ENCODE peak calls at places on chromosomes 11 and 22, in six cellular contexts. K is GM12891, G is thyroid gland, L is heart left ventricle, C is NB4, P is body of pancreas. F is an unnamed sample.

GRCh38 chr11:119481021-119481666 is 58.2 kb upstream of the THY1 start:
- DNase-seq in C (peak), L (peak), G (peak), P (peak), K (peak), F (peak)

GRCh38 chr11:19101803-19102520 is 15.0 kb upstream of the ZDHHC13 start:
- DNase-seq in G (no peak), L (no peak), K (no peak), C (no peak), P (no peak), F (no peak)

GRCh38 chr11:1931326-1931725 is 11.8 kb downstream of the TNNT3 start:
- DNase-seq in C (no peak), G (no peak), P (no peak), L (peak), K (no peak), F (no peak)

GRCh38 chr11:132030896-132031295 is 660.5 kb downstream of the NTM start:
- DNase-seq in P (no peak), C (no peak), G (no peak), K (no peak), L (no peak), F (no peak)

GRCh38 chr11:11268706-11269105 is 84.3 kb downstream of the CSNK2A3 start:
- DNase-seq in G (no peak), L (no peak), C (no peak), P (no peak), K (no peak), F (no peak)

GRCh38 chr11:118622376-118623290 is 15.2 kb downstream of the PHLDB1 start:
- DNase-seq in C (peak), P (no peak), L (peak), G (peak), K (no peak), F (no peak)

GRCh38 chr11:67266424-67267187 is at the start of gene GRK2:
- DNase-seq in G (peak), C (peak), P (peak), L (no peak), K (no peak), F (peak)

GRCh38 chr11:126440792-126441514 is 85.5 kb downstream of the ST3GAL4 start:
- DNase-seq in K (peak), C (peak), G (peak), P (peak), L (peak), F (peak)

GRCh38 chr11:26720003-26720402 is 1.9 kb downstream of the SLC5A12 start:
- DNase-seq in C (no peak), G (no peak), L (no peak), P (no peak), K (no peak), F (no peak)

GRCh38 chr11:96098511-96099241 is 174.8 kb upstream of the MTMR2 start:
- DNase-seq in G (peak), C (no peak), K (no peak), P (peak), L (no peak), F (no peak)

GRCh38 chr11:16012125-16012751 is 344.1 kb downstream of the SOX6 start:
- DNase-seq in G (peak), P (peak), C (no peak), L (no peak), K (no peak), F (no peak)

GRCh38 chr11:2213384-2213842 is 41.8 kb upstream of the TH start:
- DNase-seq in P (no peak), L (no peak), C (no peak), G (no peak), K (no peak), F (no peak)

GRCh38 chr11:57083641-57084385 is 95.1 kb downstream of the OR5AK2 start:
- DNase-seq in K (no peak), G (no peak), P (peak), L (no peak), C (no peak), F (no peak)

GRCh38 chr11:11691296-11692141 is 69.7 kb upstream of the GALNT18 start:
- DNase-seq in C (no peak), P (no peak), K (no peak), G (no peak), L (no peak), F (no peak)

GRCh38 chr22:38239101-38239761 is 33.6 kb downstream of the TMEM184B start:
- DNase-seq in G (peak), L (no peak), K (no peak), P (peak), C (no peak), F (no peak)

GRCh38 chr11:134861490-134862107 is 449.6 kb upstream of the B3GAT1 start:
- DNase-seq in K (no peak), P (no peak), C (peak), G (no peak), L (no peak), F (no peak)

GRCh38 chr11:69799582-69799981 is 19.6 kb downstream of the FGF3 start:
- DNase-seq in G (no peak), K (no peak), L (no peak), C (peak), P (no peak), F (peak)

GRCh38 chr11:26753738-26754504 is 32.1 kb upstream of the SLC5A12 start:
- DNase-seq in L (peak), G (peak), P (peak), K (no peak), C (peak), F (peak)

GRCh38 chr22:37887610-37888378 is 18.3 kb upstream of the MICALL1 start:
- DNase-seq in C (no peak), L (no peak), K (no peak), P (no peak), G (peak), F (no peak)

GRCh38 chr11:67629386-67630229 is at the start of gene NUDT8:
- DNase-seq in K (peak), P (peak), C (peak), L (peak), G (peak), F (peak)

GRCh38 chr22:28442264-28442950 is 237.2 kb downstream of the TTC28 start:
- DNase-seq in L (peak), G (peak), C (peak), K (peak), P (peak), F (peak)

GRCh38 chr22:24521791-24522245 is 26.7 kb downstream of the UPB1 start:
- DNase-seq in L (no peak), P (peak), C (peak), G (peak), K (no peak), F (peak)

GRCh38 chr11:1650918-1651262 is 21.3 kb downstream of the KRTAP5-5 start:
- DNase-seq in P (no peak), K (no peak), G (no peak), C (no peak), L (no peak), F (no peak)

GRCh38 chr11:77073328-77074001 is 6.7 kb downstream of the CAPN5 start:
- DNase-seq in C (peak), K (no peak), L (peak), G (peak), P (peak), F (peak)

GRCh38 chr11:59179121-59179520 is 7.2 kb downstream of the DTX4 start:
- DNase-seq in K (no peak), L (no peak), C (no peak), P (no peak), G (no peak), F (no peak)
- TF ChIP-seq POLR2A in K (no peak), L (no peak), C (no peak), P (no peak), G (no peak), F (no peak)

GRCh38 chr11:9573054-9573774 is at the start of gene WEE1:
- DNase-seq in L (peak), K (peak), G (peak), C (peak), P (peak), F (peak)
- TF ChIP-seq POLR2A in L (peak), K (peak), G (peak), C (peak), P (peak), F (peak)

DNA sequence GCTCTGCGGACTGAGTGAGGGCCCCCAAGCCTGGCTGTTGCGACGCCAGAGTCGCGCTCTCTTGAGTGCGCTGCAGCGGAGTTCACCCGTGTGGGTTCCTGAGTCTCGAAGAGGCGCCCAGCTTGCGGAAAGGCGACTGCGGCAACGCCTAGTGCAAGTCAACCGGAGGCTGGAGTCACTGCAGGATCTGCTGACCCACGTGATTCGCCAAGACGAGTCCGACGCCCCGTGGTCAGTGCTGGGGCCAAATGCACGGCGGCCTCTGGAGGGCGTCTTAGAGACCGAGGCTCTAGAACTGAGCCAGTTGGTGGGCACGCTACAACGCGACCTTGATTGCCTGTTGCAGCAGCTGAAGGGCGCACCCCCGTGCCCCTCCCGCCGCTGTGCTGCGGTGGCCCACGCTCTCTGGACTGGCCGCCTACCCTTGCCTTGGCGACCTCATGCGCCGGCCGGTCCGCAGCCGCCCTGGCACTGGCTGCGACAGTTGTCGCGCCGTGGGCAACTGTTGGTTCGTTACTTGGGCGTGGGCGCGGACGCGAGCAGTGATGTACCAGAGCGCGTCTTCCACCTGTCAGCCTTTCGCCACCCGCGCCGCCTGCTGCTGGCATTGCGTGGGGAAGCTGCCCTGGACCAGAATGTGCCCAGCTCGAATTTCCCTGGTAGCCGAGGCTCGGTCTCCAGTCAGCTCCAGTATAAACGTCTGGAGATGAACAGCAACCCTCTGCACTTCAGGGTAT is 32.6 kb downstream of the RRP8 start:
- DNase-seq in C (no peak), K (no peak), G (no peak), P (no peak), L (no peak), F (no peak)
- TF ChIP-seq POLR2A in C (no peak), K (no peak), G (no peak), P (no peak), L (no peak), F (no peak)

DNA sequence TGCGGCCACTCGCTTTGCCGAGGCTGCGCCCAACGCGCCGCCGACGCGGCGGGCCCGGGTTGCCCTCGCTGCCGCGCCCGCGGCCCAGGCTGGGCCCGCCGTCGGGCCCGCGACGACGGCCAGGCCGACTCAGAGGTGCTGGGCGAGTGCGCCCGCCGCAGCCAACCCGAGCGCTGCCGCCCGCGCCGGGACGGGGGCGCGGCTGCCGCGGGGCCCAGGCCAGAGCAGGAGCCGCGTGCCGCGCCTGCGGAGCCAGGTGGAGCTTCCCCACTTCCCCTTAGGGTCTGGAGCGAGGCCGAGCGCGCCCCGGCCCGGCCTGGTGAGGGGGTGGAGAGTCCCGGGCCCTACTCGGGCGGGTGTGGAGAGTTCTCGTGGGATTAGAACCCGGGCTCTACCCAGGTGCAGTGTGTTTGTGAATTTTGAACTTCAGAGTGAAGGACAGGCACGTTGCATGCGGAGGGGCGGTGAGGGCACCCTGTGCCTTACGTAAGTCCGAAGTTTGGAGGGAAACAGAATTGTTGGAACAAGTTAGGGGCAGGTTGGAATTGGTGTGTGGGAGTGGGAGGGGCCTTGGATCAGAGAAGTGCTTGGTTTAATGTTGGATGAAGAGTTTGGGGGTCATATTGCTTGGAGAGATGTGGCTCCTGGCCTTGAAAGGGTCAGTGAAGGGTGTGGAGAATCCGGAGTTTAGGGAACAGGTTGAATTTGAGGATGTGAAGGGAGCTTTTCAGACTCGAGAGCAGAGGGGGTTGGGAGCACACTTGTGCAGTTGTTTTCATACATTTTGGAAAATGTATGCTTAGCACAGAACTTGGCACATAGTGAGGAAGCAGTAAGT is 697 bp downstream of the RNF169 start:
- DNase-seq in C (peak), G (peak), L (peak), P (peak), K (peak), F (peak)
- TF ChIP-seq POLR2A in C (no peak), G (no peak), L (no peak), P (no peak), K (no peak), F (peak)

GRCh38 chr11:62336949-62337681 is at the start of gene ASRGL1:
- DNase-seq in P (peak), G (peak), K (peak), L (peak), C (peak), F (peak)
- TF ChIP-seq POLR2A in P (peak), G (no peak), K (no peak), L (peak), C (no peak), F (no peak)

DNA sequence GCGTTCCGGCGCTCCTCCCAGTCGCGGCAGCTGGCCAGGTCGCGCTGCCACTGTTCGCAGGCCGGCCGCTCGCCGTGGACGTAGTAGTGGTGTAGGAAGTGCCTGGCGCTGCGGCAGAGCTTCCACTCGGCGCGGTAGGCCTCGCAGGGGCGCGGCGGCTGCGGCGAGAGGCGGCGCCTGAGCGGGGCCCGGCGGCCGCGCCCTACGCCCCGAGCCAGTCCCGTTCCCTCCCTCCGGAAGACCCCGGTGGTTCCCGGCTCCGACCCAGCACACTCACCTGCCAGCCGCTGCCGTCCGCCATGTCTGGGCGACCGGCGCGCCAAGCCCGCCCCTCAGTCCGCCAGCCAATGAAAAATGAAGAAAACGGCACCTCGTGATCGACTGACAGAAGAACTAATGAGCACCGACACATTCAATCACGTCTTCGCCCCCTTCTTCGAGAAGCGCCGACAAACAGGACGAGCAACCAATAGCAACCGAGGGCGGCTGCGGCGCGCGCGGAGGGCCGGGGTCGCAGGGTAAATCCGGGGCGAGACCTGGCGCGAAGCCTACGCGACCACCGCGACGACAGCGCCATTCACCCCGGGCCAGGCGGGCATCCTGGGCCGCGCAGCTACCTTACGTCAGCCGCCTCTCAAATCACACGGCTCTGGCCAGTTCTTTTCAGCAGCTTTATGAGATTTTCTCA is at the start of gene C22orf39:
- DNase-seq in G (peak), C (peak), P (peak), K (peak), L (peak), F (peak)
- TF ChIP-seq POLR2A in G (peak), C (peak), P (peak), K (peak), L (peak), F (peak)

GRCh38 chr22:27298387-27299141 is 503.0 kb downstream of the MN1 start:
- DNase-seq in P (no peak), G (no peak), C (no peak), K (no peak), L (no peak), F (peak)
- TF ChIP-seq POLR2A in P (no peak), G (no peak), C (no peak), K (no peak), L (no peak), F (no peak)

GRCh38 chr11:94130589-94131362 is 2.1 kb downstream of the PANX1 start:
- DNase-seq in G (no peak), P (no peak), C (peak), L (no peak), K (no peak), F (peak)
- TF ChIP-seq POLR2A in G (no peak), P (peak), C (no peak), L (peak), K (no peak), F (no peak)

DNA sequence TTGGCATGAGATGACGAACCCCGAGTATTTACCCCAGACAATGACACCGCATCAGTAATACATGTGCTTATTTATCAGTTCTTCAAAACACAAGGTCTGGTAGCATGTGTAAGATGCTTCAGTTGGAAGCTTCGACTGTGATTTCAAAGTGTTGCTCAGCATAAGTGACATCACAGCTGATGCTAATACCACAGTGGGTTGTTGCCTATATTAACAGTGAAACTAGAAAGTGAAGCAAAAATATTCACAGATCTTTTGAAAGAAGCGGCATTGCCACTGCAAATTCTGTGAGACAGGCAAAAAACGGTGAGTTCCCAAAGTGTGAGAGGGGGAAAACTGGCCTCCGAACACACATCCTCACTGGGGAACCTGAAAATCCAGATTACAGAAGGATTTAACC is 18.4 kb upstream of the TTC12 start:
- DNase-seq in G (no peak), C (no peak), K (no peak), P (no peak), L (no peak), F (no peak)
- TF ChIP-seq POLR2A in G (no peak), C (no peak), K (no peak), P (no peak), L (no peak), F (no peak)

F was measured in erythroblast.